ENCODE peak calls at places on chromosomes 12 and 14, in eight cellular contexts. Q is cardiac muscle cell; A is CD8-positive, alpha-beta memory T cell; M is colonic mucosa; O is small intestine; H is left ventricle myocardium inferior; E is IMR-90; W is ovary. Y is an unnamed sample. For H3K4me1 and H3K36me3, the result is how much of the 10 kb centered on the place peaks cover.

GRCh38 chr12:6376079-6376941 is 947 bp upstream of the SCNN1A start:
- DNase-seq in Q (peak), A (no peak), M (peak), O (peak), H (no peak), E (peak), W (peak), Y (peak)

GRCh38 chr14:63853831-63854293 is 1.1 kb downstream of the SYNE2 start:
- DNase-seq in Q (peak), A (peak), M (peak), O (peak), H (peak), E (peak), W (peak), Y (peak)

GRCh38 chr12:47223848-47224213 is 144.1 kb upstream of the AMIGO2 start:
- DNase-seq in Q (peak), A (no peak), M (peak), O (peak), H (peak), E (peak), W (peak), Y (no peak)

GRCh38 chr12:92759634-92760268 is 57.0 kb downstream of the PLEKHG7 start:
- DNase-seq in Q (peak), A (no peak), M (no peak), O (no peak), H (no peak), E (peak), W (no peak), Y (no peak)

GRCh38 chr14:34438438-34438837 is 23.6 kb downstream of the SPTSSA start:
- DNase-seq in Q (no peak), A (no peak), M (no peak), O (no peak), H (no peak), E (no peak), W (no peak), Y (no peak)

GRCh38 chr12:84913151-84913550 is 552 bp upstream of the SLC6A15 start:
- DNase-seq in Q (peak), A (no peak), M (no peak), O (no peak), H (no peak), E (no peak), W (no peak), Y (no peak)

GRCh38 chr14:103867523-103867953 is 20.2 kb upstream of the PPP1R13B start:
- DNase-seq in Q (no peak), A (no peak), M (no peak), O (no peak), H (peak), E (no peak), W (no peak), Y (peak)

GRCh38 chr14:47675489-47676300 is at the start of gene MDGA2:
- DNase-seq in Q (peak), A (no peak), M (no peak), O (no peak), H (no peak), E (no peak), W (peak), Y (peak)

GRCh38 chr12:42660968-42661937 is 71.7 kb upstream of the PRICKLE1 start:
- DNase-seq in Q (no peak), A (no peak), M (no peak), O (no peak), H (no peak), E (no peak), W (no peak), Y (no peak)

GRCh38 chr12:16281157-16281556 is 3.7 kb upstream of the SLC15A5 start:
- DNase-seq in Q (peak), A (no peak), M (peak), O (peak), H (no peak), E (no peak), W (no peak), Y (no peak)

GRCh38 chr12:67025543-67026114 is 243.5 kb upstream of the CAND1 start:
- DNase-seq in Q (peak), A (peak), M (peak), O (peak), H (no peak), E (no peak), W (peak), Y (no peak)

GRCh38 chr14:30005114-30005698 is 77.6 kb upstream of the PRKD1 start:
- DNase-seq in Q (peak), A (no peak), M (no peak), O (peak), H (no peak), E (peak), W (no peak), Y (no peak)

GRCh38 chr12:129607293-129607692 is 296.5 kb downstream of the TMEM132D start:
- DNase-seq in Q (no peak), A (no peak), M (no peak), O (no peak), H (no peak), E (no peak), W (no peak), Y (no peak)

GRCh38 chr12:11839093-11839641 is 189.7 kb downstream of the ETV6 start:
- DNase-seq in Q (peak), A (no peak), M (peak), O (peak), H (no peak), E (peak), W (no peak), Y (no peak)

GRCh38 chr12:113395119-113395518 is 8.6 kb downstream of the SDS start:
- DNase-seq in Q (no peak), A (no peak), M (no peak), O (no peak), H (no peak), E (no peak), W (no peak), Y (no peak)

GRCh38 chr12:57905812-57906475 is 35.4 kb upstream of the ATP23 start:
- DNase-seq in Q (no peak), A (no peak), M (no peak), O (no peak), H (no peak), E (no peak), W (no peak), Y (no peak)

GRCh38 chr12:89863968-89864367 is 155.3 kb upstream of the ATP2B1 start:
- DNase-seq in Q (no peak), A (peak), M (no peak), O (no peak), H (no peak), E (no peak), W (no peak), Y (no peak)

GRCh38 chr12:5511256-5511643 is 79.3 kb downstream of the NTF3 start:
- DNase-seq in Q (no peak), A (no peak), M (no peak), O (no peak), H (no peak), E (no peak), W (no peak), Y (no peak)

GRCh38 chr12:14417717-14418116 is 52.2 kb downstream of the ATF7IP start:
- DNase-seq in Q (peak), A (peak), M (peak), O (peak), H (peak), E (peak), W (no peak), Y (no peak)

GRCh38 chr14:96091149-96091693 is 52.1 kb downstream of the C14orf132 start:
- DNase-seq in Q (no peak), A (no peak), M (no peak), O (no peak), H (no peak), E (no peak), W (no peak), Y (no peak)

GRCh38 chr14:71620401-71620800 is 311.8 kb upstream of the RGS6 start:
- DNase-seq in Q (peak), A (no peak), M (no peak), O (no peak), H (no peak), E (peak), W (no peak), Y (no peak)

GRCh38 chr14:100656996-100657395 is 69.7 kb upstream of the DLK1 start:
- DNase-seq in Q (no peak), A (no peak), M (no peak), O (no peak), H (no peak), E (no peak), W (no peak), Y (no peak)

GRCh38 chr12:25796523-25797000 is 161.9 kb upstream of the RASSF8 start:
- DNase-seq in Q (peak), A (no peak), M (no peak), O (no peak), H (no peak), E (peak), W (no peak), Y (no peak)

GRCh38 chr14:77003960-77004710 is 24.4 kb downstream of the IRF2BPL start:
- DNase-seq in Q (peak), A (no peak), M (no peak), O (peak), H (no peak), E (peak), W (no peak), Y (no peak)

DNA sequence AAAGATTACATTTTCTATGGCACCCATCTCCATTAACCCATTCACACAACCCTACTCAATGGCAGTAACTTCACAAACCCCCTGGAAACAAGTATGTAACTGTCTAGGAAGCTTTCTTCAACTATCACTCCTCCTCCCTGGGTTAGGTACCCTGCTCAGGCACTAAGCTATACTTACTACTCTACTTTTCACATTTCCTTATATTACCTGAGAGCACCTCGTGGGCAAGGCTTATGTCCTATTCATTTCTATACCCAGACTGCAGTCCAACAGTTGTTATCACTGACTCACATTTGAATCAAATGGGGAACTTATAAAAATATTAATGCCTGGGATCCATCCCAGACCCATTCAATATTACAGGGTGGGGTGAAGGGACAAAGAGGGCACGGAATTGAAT is 4.6 kb downstream of the PAWR start:
- DNase-seq in Q (no peak), A (no peak), M (no peak), O (no peak), H (no peak), E (no peak), W (no peak), Y (no peak)
- H3K4me1 ChIP-seq in Q (under half), A (under half), M (under half), O (under half), H (under half), E (under half), W (under half), Y (under half)

GRCh38 chr14:91310620-91311283 is 66.2 kb upstream of the GPR68 start:
- DNase-seq in Q (no peak), A (peak), M (no peak), O (no peak), H (no peak), E (no peak), W (no peak), Y (no peak)

GRCh38 chr14:91311284-91311662 is 66.8 kb upstream of the GPR68 start:
- DNase-seq in Q (no peak), A (peak), M (peak), O (peak), H (no peak), E (no peak), W (no peak), Y (peak)

GRCh38 chr14:91315844-91316267 is 71.4 kb upstream of the GPR68 start:
- DNase-seq in Q (no peak), A (peak), M (no peak), O (peak), H (no peak), E (no peak), W (no peak), Y (no peak)

GRCh38 chr14:91313852-91314251 is 69.3 kb upstream of the GPR68 start:
- DNase-seq in Q (no peak), A (no peak), M (no peak), O (no peak), H (no peak), E (no peak), W (no peak), Y (no peak)

GRCh38 chr14:91313154-91313850 is 68.8 kb upstream of the GPR68 start:
- DNase-seq in Q (no peak), A (no peak), M (no peak), O (no peak), H (no peak), E (no peak), W (no peak), Y (peak)
- H3K36me3 ChIP-seq in Q (under half), A (under half), M (under half), O (under half), H (under half), E (under half), W (under half), Y (under half)

DNA sequence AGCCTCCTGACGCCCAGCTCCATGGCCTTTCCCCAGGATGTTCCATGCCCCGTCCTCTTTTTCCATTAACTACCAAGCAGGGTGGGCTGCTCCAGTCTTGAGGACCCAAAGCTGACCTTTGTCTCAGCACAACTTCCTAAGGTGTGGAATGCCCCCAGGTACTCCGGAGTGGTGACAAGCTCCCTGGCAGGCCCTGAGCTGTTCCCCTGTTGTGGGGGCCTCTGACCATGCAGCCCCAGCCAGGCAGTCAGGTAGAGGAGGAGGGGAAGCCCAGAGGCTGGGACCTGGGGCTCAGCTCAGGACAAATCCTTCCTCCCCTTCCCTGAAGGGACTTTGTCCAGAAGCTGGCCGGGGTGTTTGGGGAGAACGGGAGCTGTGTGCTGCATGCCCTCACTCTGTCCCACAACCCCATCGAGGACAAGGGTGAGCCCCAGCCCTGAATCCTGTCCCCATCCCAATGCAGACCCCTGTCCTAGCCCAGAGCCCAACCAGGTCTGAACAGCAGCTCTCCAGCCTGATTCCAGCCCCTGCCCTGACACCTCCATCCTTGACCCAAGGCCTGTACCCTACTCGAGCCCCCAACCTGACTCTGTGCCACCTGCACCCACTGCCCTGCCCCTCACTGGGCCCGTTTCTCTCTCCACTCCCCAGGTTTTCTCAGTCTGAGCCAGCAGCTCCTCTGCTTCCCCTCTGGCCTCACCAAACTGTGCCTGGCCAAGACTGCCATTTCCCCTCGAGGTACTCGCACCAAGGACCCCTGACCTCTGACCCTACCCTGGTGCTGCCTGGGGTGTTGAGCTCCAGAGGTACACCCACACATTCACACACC is 4.4 kb downstream of the CARMIL3 start:
- DNase-seq in Q (no peak), A (no peak), M (no peak), O (no peak), H (no peak), E (no peak), W (no peak), Y (no peak)
- H3K4me1 ChIP-seq in Q (under half), A (under half), M (under half), O (under half), H (under half), E (under half), W (under half), Y (under half)

GRCh38 chr14:50719911-50720759 is 52.0 kb upstream of the SAV1 start:
- DNase-seq in Q (no peak), A (no peak), M (no peak), O (no peak), H (no peak), E (peak), W (no peak), Y (no peak)

GRCh38 chr14:50726372-50727107 is 58.4 kb upstream of the SAV1 start:
- DNase-seq in Q (peak), A (no peak), M (no peak), O (no peak), H (no peak), E (peak), W (no peak), Y (no peak)

DNA sequence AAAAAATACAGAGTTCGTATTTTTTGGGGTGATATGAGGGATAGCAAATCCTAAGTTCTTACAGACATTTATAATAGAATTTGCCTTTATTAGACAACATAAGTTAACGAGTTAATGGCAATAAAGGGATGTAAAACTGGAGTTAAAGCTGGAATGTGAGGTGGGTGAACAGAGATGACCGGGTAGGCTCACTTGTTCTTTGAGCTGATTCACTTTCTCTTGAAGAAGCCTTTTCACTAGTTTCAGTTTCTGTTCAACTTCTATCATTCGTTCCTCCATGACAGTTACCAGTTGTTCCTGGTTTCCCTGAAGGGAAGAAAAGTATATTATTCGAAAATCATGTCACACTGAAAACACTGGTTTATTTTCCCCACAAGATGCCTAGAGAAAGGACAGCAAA is 57.7 kb upstream of the SAV1 start:
- DNase-seq in Q (no peak), A (no peak), M (no peak), O (no peak), H (no peak), E (no peak), W (no peak), Y (no peak)
- H3K36me3 ChIP-seq in Q (under half), A (under half), M (under half), O (under half), H (half or more), E (under half), W (under half), Y (half or more)

GRCh38 chr12:52235822-52236291 is 2.8 kb downstream of the KRT7 start:
- DNase-seq in Q (no peak), A (no peak), M (peak), O (peak), H (no peak), E (no peak), W (no peak), Y (no peak)
- H3K4me1 ChIP-seq in Q (under half), A (under half), M (under half), O (under half), H (under half), E (under half), W (under half), Y (under half)

DNA sequence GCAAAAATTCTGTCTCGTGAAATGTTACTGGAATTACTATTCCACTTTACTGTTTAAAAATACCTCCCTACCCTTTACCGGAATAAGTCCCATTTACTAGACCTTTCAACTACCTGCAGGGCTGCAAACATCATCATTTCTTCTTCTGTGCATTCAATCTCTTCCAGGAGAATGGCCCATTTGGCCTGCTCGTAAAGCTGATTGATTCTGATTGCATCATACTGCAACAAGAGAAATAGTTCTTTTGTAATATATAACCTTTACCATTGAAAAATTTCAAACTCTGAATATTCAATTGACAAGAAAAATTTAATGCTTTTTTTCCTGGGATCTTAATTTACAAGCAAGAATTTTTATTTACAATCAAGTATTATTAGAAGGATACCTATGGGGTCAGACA is 72.4 kb downstream of the FERMT2 start:
- DNase-seq in Q (no peak), A (no peak), M (no peak), O (no peak), H (no peak), E (no peak), W (no peak), Y (no peak)
- H3K36me3 ChIP-seq in Q (under half), A (under half), M (under half), O (under half), H (half or more), E (under half), W (under half), Y (half or more)

DNA sequence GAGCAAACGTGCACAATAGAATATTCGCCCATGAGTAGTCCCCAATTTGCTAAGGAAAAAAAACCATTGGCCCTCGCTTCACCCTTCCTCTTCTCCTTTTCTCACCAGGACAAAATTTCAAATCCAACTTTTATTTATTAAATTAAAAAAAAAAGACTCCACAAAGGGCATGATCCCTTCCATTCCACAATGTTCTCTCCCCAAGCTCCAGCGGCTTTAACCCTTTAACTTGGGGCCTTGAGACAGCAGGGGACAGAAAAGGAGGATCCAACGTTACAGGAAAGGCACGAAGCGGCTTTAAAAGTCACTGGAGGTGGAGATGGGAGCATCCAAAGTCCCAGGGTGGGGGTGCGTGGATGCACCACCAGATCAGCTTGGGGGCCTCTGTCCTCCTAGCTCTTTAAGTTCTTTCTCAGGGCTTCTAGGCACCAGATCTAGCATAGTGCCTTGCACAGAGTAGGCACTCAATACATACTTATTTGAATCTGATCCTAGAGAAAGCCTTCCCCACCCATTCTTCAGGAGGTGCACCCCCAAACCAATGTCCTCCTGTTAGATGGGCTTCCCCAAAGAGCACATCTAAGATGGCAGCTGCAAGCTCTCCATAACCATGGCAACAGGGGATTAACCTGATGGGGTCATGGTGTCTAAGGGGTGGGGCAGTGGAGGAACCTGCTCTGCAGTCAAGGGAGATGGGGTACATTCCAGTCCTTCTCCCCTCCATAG is 5.2 kb upstream of the AAAS start:
- DNase-seq in Q (no peak), A (no peak), M (no peak), O (no peak), H (no peak), E (no peak), W (no peak), Y (no peak)
- H3K4me1 ChIP-seq in Q (under half), A (under half), M (under half), O (under half), H (under half), E (under half), W (under half), Y (under half)

GRCh38 chr12:117168976-117169375 is 21.3 kb downstream of the FBXO21 start:
- DNase-seq in Q (no peak), A (no peak), M (no peak), O (no peak), H (no peak), E (no peak), W (no peak), Y (no peak)
- H3K36me3 ChIP-seq in Q (half or more), A (under half), M (under half), O (under half), H (half or more), E (half or more), W (under half), Y (half or more)

Y was measured in upper lobe of right lung.